ENCODE peak calls at places on chromosomes 11 and 22, in nine cellular contexts. T, J, A, G, S, U, F, D and H are unnamed samples.

GRCh38 chr11:128691802-128692749 is 1.8 kb upstream of the FLI1 start:
- DNase-seq in T (no peak), J (no peak), A (no peak), G (no peak), S (no peak), U (no peak), F (no peak), D (no peak), H (no peak)

GRCh38 chr22:45757068-45757467 is 85.4 kb downstream of the ATXN10 start:
- DNase-seq in T (no peak), J (peak; percentile 11), A (peak; percentile 35), G (peak; percentile 65), S (peak; percentile 50), U (no peak), F (no peak), D (no peak), H (peak; percentile 39)

GRCh38 chr11:66277475-66278391 is at the start of gene CNIH2:
- DNase-seq in T (no peak), J (no peak), A (no peak), G (no peak), S (no peak), U (no peak), F (no peak), D (no peak), H (peak; percentile 68)

GRCh38 chr22:25449781-25450317 is 114.6 kb upstream of the GRK3 start:
- DNase-seq in T (no peak), J (no peak), A (no peak), G (no peak), S (no peak), U (no peak), F (no peak), D (no peak), H (no peak)

GRCh38 chr22:25494774-25495173 is 69.7 kb upstream of the GRK3 start:
- DNase-seq in T (no peak), J (no peak), A (no peak), G (no peak), S (no peak), U (no peak), F (no peak), D (no peak), H (no peak)

GRCh38 chr22:37462983-37463382 is 23.2 kb downstream of the MFNG start:
- DNase-seq in T (no peak), J (no peak), A (no peak), G (peak; percentile 57), S (no peak), U (no peak), F (no peak), D (no peak), H (peak; percentile 82)

GRCh38 chr11:44611687-44612437 is 46.4 kb downstream of the CD82 start:
- DNase-seq in T (no peak), J (peak; percentile 41), A (no peak), G (no peak), S (no peak), U (no peak), F (peak; percentile 92), D (no peak), H (no peak)

GRCh38 chr11:61899146-61899841 is 7.9 kb upstream of the FADS3 start:
- DNase-seq in T (peak; percentile 49), J (peak; percentile 84), A (peak; percentile 87), G (peak; percentile 82), S (peak; percentile 86), U (peak; percentile 96), F (peak; percentile 93), D (peak; percentile 90), H (peak; percentile 85)

GRCh38 chr11:66061268-66061667 is 8.8 kb upstream of the PACS1 start:
- DNase-seq in T (no peak), J (no peak), A (no peak), G (no peak), S (no peak), U (no peak), F (no peak), D (no peak), H (no peak)

GRCh38 chr11:61730222-61730994 is 22.0 kb upstream of the MYRF start:
- DNase-seq in T (no peak), J (no peak), A (peak; percentile 47), G (no peak), S (no peak), U (no peak), F (no peak), D (peak; percentile 47), H (no peak)

GRCh38 chr11:134592391-134592990 is 180.4 kb upstream of the B3GAT1 start:
- DNase-seq in T (no peak), J (no peak), A (peak; percentile 25), G (peak; percentile 37), S (no peak), U (peak; percentile 45), F (no peak), D (peak; percentile 54), H (peak; percentile 85)

GRCh38 chr22:31646186-31647019 is 15.6 kb downstream of the PISD start:
- DNase-seq in T (no peak), J (no peak), A (no peak), G (no peak), S (no peak), U (no peak), F (no peak), D (no peak), H (peak; percentile 81)

GRCh38 chr22:19117111-19117512 is 5.1 kb downstream of the DGCR2 start:
- DNase-seq in T (no peak), J (no peak), A (no peak), G (no peak), S (no peak), U (no peak), F (no peak), D (peak; percentile 74), H (peak; percentile 19)

GRCh38 chr11:28799316-28799715 is 691.1 kb downstream of the METTL15 start:
- DNase-seq in T (no peak), J (no peak), A (no peak), G (no peak), S (no peak), U (no peak), F (no peak), D (no peak), H (no peak)

GRCh38 chr22:23278883-23279675 is 98.8 kb downstream of the BCR start:
- DNase-seq in T (no peak), J (peak; percentile 37), A (peak; percentile 84), G (no peak), S (no peak), U (no peak), F (peak; percentile 71), D (peak; percentile 84), H (no peak)

GRCh38 chr11:11250470-11250869 is 102.6 kb downstream of the CSNK2A3 start:
- DNase-seq in T (no peak), J (no peak), A (no peak), G (no peak), S (no peak), U (no peak), F (no peak), D (no peak), H (peak; percentile 37)

GRCh38 chr22:21032843-21033688 is 705 bp upstream of the SLC7A4 start:
- DNase-seq in T (no peak), J (no peak), A (no peak), G (peak; percentile 26), S (no peak), U (no peak), F (no peak), D (no peak), H (no peak)
- H3K36me3 ChIP-seq in T (no peaks in the 10 kb centered on the region), J (no peaks in the 10 kb centered on the region), A (no peaks in the 10 kb centered on the region), G (no peaks in the 10 kb centered on the region), S (no peaks in the 10 kb centered on the region), U (no peaks in the 10 kb centered on the region), F (no peaks in the 10 kb centered on the region), D (no peaks in the 10 kb centered on the region), H (no peaks in the 10 kb centered on the region)

GRCh38 chr22:20763630-20764029 is 10.3 kb upstream of the SERPIND1 start:
- DNase-seq in T (no peak), J (no peak), A (no peak), G (no peak), S (no peak), U (no peak), F (no peak), D (no peak), H (no peak)
- H3K36me3 ChIP-seq in T (peaks cover 87% of the 10 kb centered on the region), J (peaks cover 7% of the 10 kb centered on the region), A (peaks cover 31% of the 10 kb centered on the region), G (peaks cover 63% of the 10 kb centered on the region), S (no peaks in the 10 kb centered on the region), U (peaks cover 76% of the 10 kb centered on the region), F (peaks cover 43% of the 10 kb centered on the region), D (peaks cover 9% of the 10 kb centered on the region), H (peaks cover 3% of the 10 kb centered on the region)

GRCh38 chr11:46684364-46684763 is 16.1 kb downstream of the ARHGAP1 start:
- DNase-seq in T (no peak), J (no peak), A (no peak), G (no peak), S (no peak), U (no peak), F (no peak), D (no peak), H (no peak)
- H3K36me3 ChIP-seq in T (peaks cover 96% of the 10 kb centered on the region), J (no peaks in the 10 kb centered on the region), A (peaks cover 54% of the 10 kb centered on the region), G (peaks cover 55% of the 10 kb centered on the region), S (no peaks in the 10 kb centered on the region), U (peaks cover 77% of the 10 kb centered on the region), F (peaks cover 33% of the 10 kb centered on the region), D (peaks cover 37% of the 10 kb centered on the region), H (no peaks in the 10 kb centered on the region)

DNA sequence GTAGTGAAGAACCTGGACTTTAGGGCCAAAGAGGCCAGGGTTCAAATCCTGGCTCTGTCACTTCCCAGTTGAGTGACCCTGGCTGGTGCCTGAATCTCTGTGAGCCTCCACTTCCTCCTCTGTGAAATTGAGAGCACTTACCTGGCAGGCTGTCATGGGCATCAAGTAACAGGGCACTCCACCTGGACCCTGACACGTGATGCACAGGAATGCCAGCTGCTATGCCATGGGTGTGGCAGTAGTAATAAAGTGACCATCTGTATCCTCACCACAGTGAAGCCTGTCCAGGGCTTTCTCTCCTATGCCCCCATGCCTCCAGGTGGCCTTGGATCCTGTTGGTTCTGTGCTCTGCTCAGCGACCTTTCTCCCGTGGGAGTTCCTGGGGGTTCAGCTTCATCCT is 29.8 kb upstream of the PPP6R3 start:
- DNase-seq in T (no peak), J (no peak), A (peak; percentile 49), G (no peak), S (no peak), U (no peak), F (no peak), D (peak; percentile 70), H (no peak)
- H3K36me3 ChIP-seq in T (peaks cover 98% of the 10 kb centered on the region), J (no peaks in the 10 kb centered on the region), A (peaks cover 55% of the 10 kb centered on the region), G (peaks cover 82% of the 10 kb centered on the region), S (peaks cover 6% of the 10 kb centered on the region), U (peaks cover 95% of the 10 kb centered on the region), F (no peaks in the 10 kb centered on the region), D (peaks cover 8% of the 10 kb centered on the region), H (peaks cover 12% of the 10 kb centered on the region)

GRCh38 chr11:110410638-110411037 is 19.1 kb upstream of the FDX1 start:
- DNase-seq in T (no peak), J (no peak), A (no peak), G (no peak), S (no peak), U (no peak), F (no peak), D (no peak), H (no peak)
- H3K36me3 ChIP-seq in T (no peaks in the 10 kb centered on the region), J (no peaks in the 10 kb centered on the region), A (no peaks in the 10 kb centered on the region), G (no peaks in the 10 kb centered on the region), S (no peaks in the 10 kb centered on the region), U (no peaks in the 10 kb centered on the region), F (no peaks in the 10 kb centered on the region), D (no peaks in the 10 kb centered on the region), H (no peaks in the 10 kb centered on the region)